ENCODE peak calls at places on chromosomes 13 and 19, in eight cellular contexts. One of them, this sample, is unnamed.

GRCh38 chr13:33139186-33139585 is 123.0 kb downstream of the KL start:
- DNase-seq in mesothelial cell of epicardium: no peak
- DNase-seq in nephron progenitor cell: no peak
- DNase-seq in fibroblast of the aortic adventitia: no peak
- DNase-seq in GM23338: no peak
- DNase-seq in A549: no peak
- DNase-seq in AG10803: no peak
- DNase-seq in progenitor cell of endocrine pancreas: no peak
- DNase-seq in this sample: no peak

GRCh38 chr13:68099616-68100015 is 869.5 kb upstream of the PCDH9 start:
- DNase-seq in mesothelial cell of epicardium: no peak
- DNase-seq in nephron progenitor cell: no peak
- DNase-seq in fibroblast of the aortic adventitia: peak
- DNase-seq in GM23338: no peak
- DNase-seq in A549: no peak
- DNase-seq in AG10803: no peak
- DNase-seq in progenitor cell of endocrine pancreas: no peak
- DNase-seq in this sample: no peak

GRCh38 chr13:26325876-26326275 is 71.9 kb downstream of the CDK8 start:
- DNase-seq in mesothelial cell of epicardium: no peak
- DNase-seq in nephron progenitor cell: no peak
- DNase-seq in fibroblast of the aortic adventitia: no peak
- DNase-seq in GM23338: no peak
- DNase-seq in A549: no peak
- DNase-seq in AG10803: no peak
- DNase-seq in progenitor cell of endocrine pancreas: no peak
- DNase-seq in this sample: no peak

GRCh38 chr13:99269627-99270252 is 11.6 kb upstream of the GPR18 start:
- DNase-seq in mesothelial cell of epicardium: no peak
- DNase-seq in nephron progenitor cell: no peak
- DNase-seq in fibroblast of the aortic adventitia: peak
- DNase-seq in GM23338: peak
- DNase-seq in A549: no peak
- DNase-seq in AG10803: peak
- DNase-seq in progenitor cell of endocrine pancreas: no peak
- DNase-seq in this sample: no peak

GRCh38 chr13:44401577-44401976 is 28.0 kb downstream of the SERP2 start:
- DNase-seq in mesothelial cell of epicardium: no peak
- DNase-seq in nephron progenitor cell: no peak
- DNase-seq in fibroblast of the aortic adventitia: no peak
- DNase-seq in GM23338: no peak
- DNase-seq in A549: no peak
- DNase-seq in AG10803: no peak
- DNase-seq in progenitor cell of endocrine pancreas: no peak
- DNase-seq in this sample: no peak

GRCh38 chr13:101398191-101398590 is 18.1 kb downstream of the NALCN start:
- DNase-seq in mesothelial cell of epicardium: no peak
- DNase-seq in nephron progenitor cell: no peak
- DNase-seq in fibroblast of the aortic adventitia: peak
- DNase-seq in GM23338: no peak
- DNase-seq in A549: no peak
- DNase-seq in AG10803: peak
- DNase-seq in progenitor cell of endocrine pancreas: no peak
- DNase-seq in this sample: no peak

GRCh38 chr13:98484289-98485219 is 92.4 kb downstream of the STK24 start:
- DNase-seq in mesothelial cell of epicardium: no peak
- DNase-seq in nephron progenitor cell: peak
- DNase-seq in fibroblast of the aortic adventitia: peak
- DNase-seq in GM23338: peak
- DNase-seq in A549: peak
- DNase-seq in AG10803: peak
- DNase-seq in progenitor cell of endocrine pancreas: peak
- DNase-seq in this sample: no peak

GRCh38 chr13:25085125-25085742 is 10.7 kb upstream of the PABPC3 start:
- DNase-seq in mesothelial cell of epicardium: no peak
- DNase-seq in nephron progenitor cell: peak
- DNase-seq in fibroblast of the aortic adventitia: peak
- DNase-seq in GM23338: peak
- DNase-seq in A549: peak
- DNase-seq in AG10803: peak
- DNase-seq in progenitor cell of endocrine pancreas: no peak
- DNase-seq in this sample: no peak

GRCh38 chr19:33828266-33829075 is 31.8 kb downstream of the KCTD15 start:
- DNase-seq in mesothelial cell of epicardium: no peak
- DNase-seq in nephron progenitor cell: no peak
- DNase-seq in fibroblast of the aortic adventitia: no peak
- DNase-seq in GM23338: no peak
- DNase-seq in A549: no peak
- DNase-seq in AG10803: no peak
- DNase-seq in progenitor cell of endocrine pancreas: no peak
- DNase-seq in this sample: no peak

GRCh38 chr19:29662278-29662603 is 3.0 kb upstream of the PLEKHF1 start:
- DNase-seq in mesothelial cell of epicardium: no peak
- DNase-seq in nephron progenitor cell: no peak
- DNase-seq in fibroblast of the aortic adventitia: no peak
- DNase-seq in GM23338: no peak
- DNase-seq in A549: no peak
- DNase-seq in AG10803: no peak
- DNase-seq in progenitor cell of endocrine pancreas: no peak
- DNase-seq in this sample: no peak

GRCh38 chr19:29662604-29663404 is 2.5 kb upstream of the PLEKHF1 start:
- DNase-seq in mesothelial cell of epicardium: no peak
- DNase-seq in nephron progenitor cell: no peak
- DNase-seq in fibroblast of the aortic adventitia: peak
- DNase-seq in GM23338: no peak
- DNase-seq in A549: no peak
- DNase-seq in AG10803: peak
- DNase-seq in progenitor cell of endocrine pancreas: no peak
- DNase-seq in this sample: no peak

GRCh38 chr19:29658221-29658991 is 6.9 kb upstream of the PLEKHF1 start:
- DNase-seq in mesothelial cell of epicardium: no peak
- DNase-seq in nephron progenitor cell: no peak
- DNase-seq in fibroblast of the aortic adventitia: peak
- DNase-seq in GM23338: no peak
- DNase-seq in A549: no peak
- DNase-seq in AG10803: no peak
- DNase-seq in progenitor cell of endocrine pancreas: no peak
- DNase-seq in this sample: no peak

GRCh38 chr19:29663861-29664752 is 1.2 kb upstream of the PLEKHF1 start:
- DNase-seq in mesothelial cell of epicardium: no peak
- DNase-seq in nephron progenitor cell: no peak
- DNase-seq in fibroblast of the aortic adventitia: no peak
- DNase-seq in GM23338: no peak
- DNase-seq in A549: no peak
- DNase-seq in AG10803: peak
- DNase-seq in progenitor cell of endocrine pancreas: no peak
- DNase-seq in this sample: no peak

DNA sequence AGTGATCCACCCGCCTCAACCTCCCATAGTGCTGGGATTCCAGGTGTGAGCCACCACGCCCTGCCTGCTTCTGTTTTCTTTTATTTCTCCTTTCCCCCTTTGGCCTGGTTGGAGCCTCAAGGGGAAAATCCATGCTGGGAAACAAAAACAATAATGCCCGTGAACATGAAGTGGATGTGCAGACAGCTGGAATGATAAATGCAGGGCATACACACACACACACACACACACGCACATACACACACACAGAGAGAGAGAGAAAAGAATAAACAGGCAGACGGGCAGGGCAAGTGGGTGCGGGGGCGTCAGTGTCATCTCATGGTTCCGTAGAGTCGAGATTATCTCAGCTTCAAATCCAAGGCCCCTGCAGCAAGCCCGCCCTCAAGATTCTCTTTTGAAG is 4.4 kb upstream of the PLEKHF1 start:
- DNase-seq in mesothelial cell of epicardium: no peak
- DNase-seq in nephron progenitor cell: no peak
- DNase-seq in fibroblast of the aortic adventitia: no peak
- DNase-seq in GM23338: no peak
- DNase-seq in A549: no peak
- DNase-seq in AG10803: no peak
- DNase-seq in progenitor cell of endocrine pancreas: no peak
- DNase-seq in this sample: no peak
- TF ChIP-seq CTCF in mesothelial cell of epicardium: no peak
- TF ChIP-seq CTCF in nephron progenitor cell: no peak
- TF ChIP-seq CTCF in fibroblast of the aortic adventitia: no peak
- TF ChIP-seq CTCF in GM23338: no peak
- TF ChIP-seq CTCF in A549: no peak
- TF ChIP-seq CTCF in AG10803: no peak
- TF ChIP-seq CTCF in progenitor cell of endocrine pancreas: no peak
- TF ChIP-seq CTCF in this sample: no peak

GRCh38 chr13:20127263-20127562 is 33.6 kb downstream of the GJA3 start:
- DNase-seq in mesothelial cell of epicardium: no peak
- DNase-seq in nephron progenitor cell: no peak
- DNase-seq in fibroblast of the aortic adventitia: no peak
- DNase-seq in GM23338: no peak
- DNase-seq in A549: no peak
- DNase-seq in AG10803: no peak
- DNase-seq in progenitor cell of endocrine pancreas: no peak
- DNase-seq in this sample: no peak

GRCh38 chr13:20129076-20129475 is 31.8 kb downstream of the GJA3 start:
- DNase-seq in mesothelial cell of epicardium: no peak
- DNase-seq in nephron progenitor cell: no peak
- DNase-seq in fibroblast of the aortic adventitia: no peak
- DNase-seq in GM23338: no peak
- DNase-seq in A549: no peak
- DNase-seq in AG10803: no peak
- DNase-seq in progenitor cell of endocrine pancreas: no peak
- DNase-seq in this sample: no peak

GRCh38 chr13:20127563-20128458 is 33.0 kb downstream of the GJA3 start:
- DNase-seq in mesothelial cell of epicardium: no peak
- DNase-seq in nephron progenitor cell: peak
- DNase-seq in fibroblast of the aortic adventitia: peak
- DNase-seq in GM23338: peak
- DNase-seq in A549: peak
- DNase-seq in AG10803: peak
- DNase-seq in progenitor cell of endocrine pancreas: peak
- DNase-seq in this sample: peak

GRCh38 chr13:20130012-20130411 is 30.8 kb downstream of the GJA3 start:
- DNase-seq in mesothelial cell of epicardium: no peak
- DNase-seq in nephron progenitor cell: no peak
- DNase-seq in fibroblast of the aortic adventitia: no peak
- DNase-seq in GM23338: no peak
- DNase-seq in A549: no peak
- DNase-seq in AG10803: no peak
- DNase-seq in progenitor cell of endocrine pancreas: no peak
- DNase-seq in this sample: no peak

GRCh38 chr13:20128459-20128927 is 32.4 kb downstream of the GJA3 start:
- DNase-seq in mesothelial cell of epicardium: no peak
- DNase-seq in nephron progenitor cell: peak
- DNase-seq in fibroblast of the aortic adventitia: no peak
- DNase-seq in GM23338: no peak
- DNase-seq in A549: no peak
- DNase-seq in AG10803: no peak
- DNase-seq in progenitor cell of endocrine pancreas: peak
- DNase-seq in this sample: no peak
- TF ChIP-seq CTCF in mesothelial cell of epicardium: no peak
- TF ChIP-seq CTCF in nephron progenitor cell: no peak
- TF ChIP-seq CTCF in fibroblast of the aortic adventitia: no peak
- TF ChIP-seq CTCF in GM23338: peak
- TF ChIP-seq CTCF in A549: no peak
- TF ChIP-seq CTCF in AG10803: no peak
- TF ChIP-seq CTCF in progenitor cell of endocrine pancreas: peak
- TF ChIP-seq CTCF in this sample: no peak

GRCh38 chr19:57244513-57244912 is 4.1 kb downstream of the ZNF805 start:
- DNase-seq in mesothelial cell of epicardium: no peak
- DNase-seq in nephron progenitor cell: no peak
- DNase-seq in fibroblast of the aortic adventitia: no peak
- DNase-seq in GM23338: no peak
- DNase-seq in A549: no peak
- DNase-seq in AG10803: no peak
- DNase-seq in progenitor cell of endocrine pancreas: no peak
- DNase-seq in this sample: no peak

GRCh38 chr19:57241181-57241580 is 749 bp downstream of the ZNF805 start:
- DNase-seq in mesothelial cell of epicardium: no peak
- DNase-seq in nephron progenitor cell: no peak
- DNase-seq in fibroblast of the aortic adventitia: peak
- DNase-seq in GM23338: peak
- DNase-seq in A549: no peak
- DNase-seq in AG10803: peak
- DNase-seq in progenitor cell of endocrine pancreas: no peak
- DNase-seq in this sample: no peak

GRCh38 chr19:57242821-57243220 is 2.4 kb downstream of the ZNF805 start:
- DNase-seq in mesothelial cell of epicardium: no peak
- DNase-seq in nephron progenitor cell: no peak
- DNase-seq in fibroblast of the aortic adventitia: no peak
- DNase-seq in GM23338: no peak
- DNase-seq in A549: no peak
- DNase-seq in AG10803: no peak
- DNase-seq in progenitor cell of endocrine pancreas: no peak
- DNase-seq in this sample: no peak

GRCh38 chr19:57239982-57240310 is 486 bp upstream of the ZNF805 start:
- DNase-seq in mesothelial cell of epicardium: no peak
- DNase-seq in nephron progenitor cell: no peak
- DNase-seq in fibroblast of the aortic adventitia: no peak
- DNase-seq in GM23338: peak
- DNase-seq in A549: no peak
- DNase-seq in AG10803: no peak
- DNase-seq in progenitor cell of endocrine pancreas: no peak
- DNase-seq in this sample: no peak

DNA sequence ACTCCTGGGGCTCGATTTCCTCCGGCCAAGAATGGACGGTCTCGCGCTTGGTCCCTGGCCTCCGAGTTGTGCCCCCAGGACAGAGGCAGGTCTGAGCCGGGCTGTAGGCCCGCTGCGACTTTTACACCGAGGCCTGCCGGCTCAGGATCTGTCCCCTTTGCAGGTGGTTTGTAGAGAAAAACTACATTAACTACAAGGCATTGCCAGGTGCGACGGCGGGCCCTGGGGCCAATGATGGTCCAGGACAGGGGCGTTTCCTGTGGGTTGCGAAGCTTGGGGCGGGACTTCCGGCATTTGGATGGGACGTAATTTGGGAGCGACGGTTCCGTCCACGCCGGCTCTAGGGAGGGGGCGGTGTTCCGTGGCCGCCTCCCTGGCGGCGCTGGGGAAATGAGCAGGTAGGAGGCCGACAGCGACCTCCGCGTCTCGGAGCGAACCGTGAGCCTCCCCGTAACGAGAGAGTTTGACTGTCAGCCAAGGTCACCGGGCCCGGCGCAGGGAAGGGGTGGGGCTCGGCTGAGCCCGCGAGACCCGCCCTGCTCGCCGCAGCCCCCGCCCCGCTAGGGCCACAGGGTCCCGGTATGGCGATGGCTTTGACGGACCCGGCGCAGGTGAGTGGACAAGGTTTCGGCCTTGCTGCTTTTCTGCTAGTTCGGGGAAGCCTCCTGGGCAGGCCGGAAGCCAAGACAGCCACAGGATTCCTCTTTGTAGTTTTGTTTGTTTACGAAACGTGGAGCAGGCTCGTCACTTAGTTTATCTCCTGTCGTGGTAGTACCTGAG is at the start of gene ZNF805:
- DNase-seq in mesothelial cell of epicardium: peak
- DNase-seq in nephron progenitor cell: peak
- DNase-seq in fibroblast of the aortic adventitia: peak
- DNase-seq in GM23338: peak
- DNase-seq in A549: peak
- DNase-seq in AG10803: peak
- DNase-seq in progenitor cell of endocrine pancreas: peak
- DNase-seq in this sample: peak
- TF ChIP-seq CTCF in mesothelial cell of epicardium: no peak
- TF ChIP-seq CTCF in nephron progenitor cell: no peak
- TF ChIP-seq CTCF in fibroblast of the aortic adventitia: peak
- TF ChIP-seq CTCF in GM23338: no peak
- TF ChIP-seq CTCF in A549: no peak
- TF ChIP-seq CTCF in AG10803: no peak
- TF ChIP-seq CTCF in progenitor cell of endocrine pancreas: no peak
- TF ChIP-seq CTCF in this sample: no peak

GRCh38 chr19:37817180-37817911 is 38.0 kb upstream of the ZNF573 start:
- DNase-seq in mesothelial cell of epicardium: peak
- DNase-seq in nephron progenitor cell: peak
- DNase-seq in fibroblast of the aortic adventitia: peak
- DNase-seq in GM23338: peak
- DNase-seq in A549: no peak
- DNase-seq in AG10803: peak
- DNase-seq in progenitor cell of endocrine pancreas: peak
- DNase-seq in this sample: peak
- TF ChIP-seq CTCF in mesothelial cell of epicardium: no peak
- TF ChIP-seq CTCF in nephron progenitor cell: no peak
- TF ChIP-seq CTCF in fibroblast of the aortic adventitia: no peak
- TF ChIP-seq CTCF in GM23338: no peak
- TF ChIP-seq CTCF in A549: no peak
- TF ChIP-seq CTCF in AG10803: no peak
- TF ChIP-seq CTCF in progenitor cell of endocrine pancreas: no peak
- TF ChIP-seq CTCF in this sample: no peak

This sample was measured in natural killer cell.